ENCODE peak calls at places on chromosomes 6 and 20, in four cellular contexts. P is fibroblast of mammary gland, A is NCI-H1930, B is brain microvascular endothelial cell. J is an unnamed sample.

GRCh38 chr6:43274916-43275597 is 23.0 kb upstream of the SLC22A7 start:
- DNase-seq in A (no peak), P (no peak), B (no peak), J (no peak)

GRCh38 chr20:62022575-62023139 is 43.0 kb downstream of the TAF4 start:
- DNase-seq in P (no peak), A (no peak), B (no peak), J (no peak)

GRCh38 chr6:136037885-136038460 is 186.5 kb downstream of the PDE7B start:
- DNase-seq in P (peak), A (no peak), B (no peak), J (peak)

GRCh38 chr6:43437700-43438099 is 10.4 kb downstream of the ABCC10 start:
- DNase-seq in B (no peak), A (no peak), P (no peak), J (no peak)

GRCh38 chr6:89197141-89197540 is 20.0 kb downstream of the GABRR1 start:
- DNase-seq in B (no peak), P (no peak), A (no peak), J (no peak)

GRCh38 chr6:84103029-84103428 is 69.5 kb downstream of the MRAP2 start:
- DNase-seq in P (peak), A (no peak), B (no peak), J (peak)

GRCh38 chr20:38270869-38271608 is 10.5 kb upstream of the KIAA1755 start:
- DNase-seq in B (peak), P (peak), A (no peak), J (peak)

GRCh38 chr6:163951326-163951725 is 536.8 kb downstream of the QKI start:
- DNase-seq in A (no peak), B (no peak), P (no peak), J (no peak)

GRCh38 chr6:29447670-29448069 is 8.6 kb downstream of the OR10C1 start:
- DNase-seq in P (no peak), B (peak), A (no peak), J (peak)

GRCh38 chr6:131924881-131925474 is 26.2 kb downstream of the CCN2 start:
- DNase-seq in B (peak), A (peak), P (peak), J (peak)

GRCh38 chr6:107114213-107114871 is 973 bp downstream of the BEND3 start:
- DNase-seq in A (peak), P (peak), B (peak), J (peak)

GRCh38 chr6:71333700-71334099 is 45.1 kb downstream of the OGFRL1 start:
- DNase-seq in A (no peak), P (peak), B (peak), J (peak)

GRCh38 chr6:73700060-73700459 is 4.1 kb downstream of the CD109 start:
- DNase-seq in P (no peak), A (no peak), B (no peak), J (no peak)

GRCh38 chr20:63567382-63568169 is 6.5 kb downstream of the HELZ2 start:
- DNase-seq in P (no peak), A (no peak), B (peak), J (peak)

GRCh38 chr6:100948381-100949133 is 67.4 kb upstream of the ASCC3 start:
- DNase-seq in P (peak), B (peak), A (no peak), J (peak)

GRCh38 chr20:1567392-1568165 is 10.1 kb upstream of the SIRPD start:
- DNase-seq in B (peak), A (no peak), P (peak), J (peak)

GRCh38 chr6:139364982-139365379 is 9.5 kb downstream of the CITED2 start:
- DNase-seq in B (no peak), A (no peak), P (no peak), J (no peak)

GRCh38 chr6:119536666-119537065 is 187.1 kb upstream of the MAN1A1 start:
- DNase-seq in P (no peak), A (no peak), B (no peak), J (no peak)

GRCh38 chr20:56722042-56722441 is 92.9 kb downstream of the TFAP2C start:
- DNase-seq in P (no peak), A (no peak), B (no peak), J (no peak)

GRCh38 chr6:2522521-2522920 is 228.2 kb downstream of the MYLK4 start:
- DNase-seq in B (peak), P (peak), A (no peak), J (peak)

GRCh38 chr6:151063339-151063738 is 176.4 kb upstream of the AKAP12 start:
- DNase-seq in B (no peak), P (peak), A (no peak), J (peak)

GRCh38 chr6:13511913-13512717 is 24.7 kb upstream of the GFOD1 start:
- DNase-seq in A (no peak), B (no peak), P (peak), J (no peak)

GRCh38 chr6:162190936-162191335 is 536.6 kb downstream of the PRKN start:
- DNase-seq in B (no peak), P (no peak), A (no peak), J (no peak)

GRCh38 chr6:42942444-42942843 is 13.2 kb downstream of the CNPY3 start:
- DNase-seq in P (no peak), B (no peak), A (no peak), J (no peak)

GRCh38 chr6:118565317-118565960 is 17.3 kb downstream of the PLN start:
- DNase-seq in B (no peak), P (no peak), A (peak), J (no peak)

GRCh38 chr6:5303711-5304110 is 42.4 kb downstream of the FARS2 start:
- DNase-seq in A (no peak), B (no peak), P (no peak), J (no peak)

GRCh38 chr20:49323622-49324238 is 45.9 kb upstream of the ZNFX1 start:
- DNase-seq in P (peak), A (no peak), B (peak), J (peak)

GRCh38 chr20:33773412-33774089 is 37.6 kb upstream of the CHMP4B start:
- DNase-seq in A (no peak), B (no peak), P (no peak), J (no peak)

GRCh38 chr20:24579475-24579874 is 110.0 kb downstream of the SYNDIG1 start:
- DNase-seq in B (no peak), A (no peak), P (no peak), J (no peak)

GRCh38 chr6:1314617-1315016 is 2.7 kb downstream of the FOXQ1 start:
- DNase-seq in A (no peak), P (no peak), B (no peak), J (no peak)

GRCh38 chr20:4812641-4813075 is 90.9 kb downstream of the PRND start:
- DNase-seq in B (no peak), A (no peak), P (no peak), J (no peak)

GRCh38 chr6:12114055-12114503 is 102.0 kb downstream of the HIVEP1 start:
- DNase-seq in B (no peak), A (no peak), P (no peak), J (no peak)

GRCh38 chr20:49171928-49172327 is 16.2 kb downstream of the STAU1 start:
- DNase-seq in B (no peak), P (no peak), A (no peak), J (no peak)

GRCh38 chr20:21280496-21281016 is 22.6 kb upstream of the XRN2 start:
- DNase-seq in B (no peak), A (no peak), P (no peak), J (no peak)

GRCh38 chr20:48832423-48832735 is 4.6 kb upstream of the PREX1 start:
- DNase-seq in P (no peak), A (no peak), B (no peak), J (no peak)

GRCh38 chr20:46698788-46699187 is 9.5 kb upstream of the TP53RK start:
- DNase-seq in A (no peak), P (no peak), B (no peak), J (no peak)

J was measured in iris pigment epithelial cell.